ENCODE peak calls at places on chromosomes 6 and 20, in ten cellular contexts. N is heart left ventricle, H is sigmoid colon, V is breast epithelium, L is transverse colon, Y is ovary, Z is gastrocnemius medialis, D is testis, T is suprapubic skin, G is IMR-90. I is an unnamed sample.

GRCh38 chr6:7479801-7480266 is 61.6 kb upstream of the DSP start:
- DNase-seq in N (no peak), H (no peak), V (no peak), L (peak; percentile 66), Y (no peak), Z (no peak), D (no peak), T (no peak), G (peak; percentile 55), I (no peak)

GRCh38 chr20:62381202-62381797 is 5.6 kb upstream of the RPS21 start:
- DNase-seq in N (no peak), H (no peak), V (no peak), L (no peak), Y (no peak), Z (no peak), D (peak; percentile 80), T (no peak), G (peak; percentile 76), I (no peak)

GRCh38 chr6:11672669-11673068 is 105.9 kb downstream of the ADTRP start:
- DNase-seq in N (no peak), H (no peak), V (no peak), L (no peak), Y (no peak), Z (no peak), D (no peak), T (no peak), G (no peak), I (no peak)

GRCh38 chr6:11413728-11414127 is 123.8 kb upstream of the TMEM170B start:
- DNase-seq in N (no peak), H (no peak), V (no peak), L (no peak), Y (no peak), Z (no peak), D (no peak), T (no peak), G (peak; percentile 55), I (no peak)

GRCh38 chr6:45933855-45934254 is 81.8 kb downstream of the CLIC5 start:
- DNase-seq in N (no peak), H (no peak), V (no peak), L (no peak), Y (no peak), Z (no peak), D (no peak), T (no peak), G (no peak), I (no peak)

GRCh38 chr6:148200302-148200701 is 142.3 kb upstream of the SASH1 start:
- DNase-seq in N (no peak), H (no peak), V (no peak), L (no peak), Y (no peak), Z (no peak), D (peak; percentile 77), T (no peak), G (no peak), I (no peak)

GRCh38 chr6:108831104-108831503 is 17.1 kb upstream of the ARMC2 start:
- DNase-seq in N (no peak), H (no peak), V (no peak), L (no peak), Y (peak; percentile 49), Z (no peak), D (no peak), T (no peak), G (no peak), I (no peak)

GRCh38 chr20:62805365-62805710 is 703 bp downstream of the OGFR start:
- DNase-seq in N (no peak), H (no peak), V (no peak), L (no peak), Y (no peak), Z (no peak), D (peak; percentile 40), T (no peak), G (no peak), I (no peak)

GRCh38 chr6:3751019-3751729 is at the start of gene PXDC1:
- DNase-seq in N (no peak), H (no peak), V (no peak), L (no peak), Y (peak; percentile 67), Z (no peak), D (no peak), T (no peak), G (no peak), I (no peak)

GRCh38 chr6:3751730-3752537 is 421 bp upstream of the PXDC1 start:
- DNase-seq in N (peak; percentile 93), H (peak; percentile 96), V (peak; percentile 86), L (peak; percentile 86), Y (peak; percentile 93), Z (peak; percentile 76), D (peak; percentile 85), T (peak; percentile 96), G (peak; percentile 93), I (peak; percentile 41)

GRCh38 chr6:3752538-3753227 is 1.2 kb upstream of the PXDC1 start:
- DNase-seq in N (no peak), H (peak; percentile 82), V (no peak), L (no peak), Y (no peak), Z (no peak), D (no peak), T (no peak), G (no peak), I (no peak)

GRCh38 chr6:3755637-3756515 is 4.4 kb upstream of the PXDC1 start:
- DNase-seq in N (no peak), H (no peak), V (no peak), L (no peak), Y (no peak), Z (no peak), D (no peak), T (no peak), G (no peak), I (no peak)

GRCh38 chr6:3753228-3753795 is 1.8 kb upstream of the PXDC1 start:
- DNase-seq in N (no peak), H (no peak), V (no peak), L (no peak), Y (no peak), Z (no peak), D (no peak), T (no peak), G (no peak), I (no peak)
- TF ChIP-seq POLR2A in N (no peak), H (no peak), V (no peak), L (no peak), Y (no peak), Z (no peak), D (no peak), T (no peak), G (no peak), I (no peak)

DNA sequence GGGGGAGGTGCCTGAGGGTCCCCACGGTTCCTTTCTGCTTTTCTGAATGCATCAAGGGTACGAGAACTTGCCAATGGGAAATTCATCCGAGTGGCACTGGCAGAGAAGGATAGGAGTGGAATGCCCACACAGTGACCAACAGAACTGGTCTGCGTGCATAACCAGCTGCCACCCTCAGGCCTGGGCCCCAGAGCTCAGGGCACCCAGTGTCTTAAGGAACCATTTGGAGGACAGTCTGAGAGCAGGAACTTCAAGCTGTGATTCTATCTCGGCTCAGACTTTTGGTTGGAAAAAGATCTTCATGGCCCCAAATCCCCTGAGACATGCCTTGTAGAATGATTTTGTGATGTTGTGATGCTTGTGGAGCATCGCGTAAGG is 226.4 kb downstream of the SMOC2 start:
- DNase-seq in N (no peak), H (peak; percentile 13), V (no peak), L (no peak), Y (no peak), Z (no peak), D (no peak), T (no peak), G (no peak), I (no peak)
- H3K9me3 ChIP-seq in N (no peaks in the 10 kb centered on the region), H (no peaks in the 10 kb centered on the region), V (no peaks in the 10 kb centered on the region), L (no peaks in the 10 kb centered on the region), Y (no peaks in the 10 kb centered on the region), Z (no peaks in the 10 kb centered on the region), D (no peaks in the 10 kb centered on the region), T (no peaks in the 10 kb centered on the region), G (peaks cover 37% of the 10 kb centered on the region), I (no peaks in the 10 kb centered on the region)

GRCh38 chr20:3919352-3919751 is 30.2 kb downstream of the PANK2 start:
- DNase-seq in N (no peak), H (no peak), V (no peak), L (no peak), Y (no peak), Z (no peak), D (no peak), T (no peak), G (peak; percentile 54), I (no peak)

GRCh38 chr20:3911956-3912355 is 22.8 kb downstream of the PANK2 start:
- DNase-seq in N (no peak), H (no peak), V (no peak), L (peak; percentile 80), Y (no peak), Z (no peak), D (peak; percentile 7), T (no peak), G (no peak), I (no peak)

GRCh38 chr20:3914446-3914845 is 25.3 kb downstream of the PANK2 start:
- DNase-seq in N (no peak), H (no peak), V (no peak), L (no peak), Y (no peak), Z (no peak), D (no peak), T (no peak), G (no peak), I (no peak)

GRCh38 chr20:3915691-3916090 is 26.5 kb downstream of the PANK2 start:
- DNase-seq in N (no peak), H (no peak), V (no peak), L (no peak), Y (no peak), Z (no peak), D (no peak), T (no peak), G (no peak), I (no peak)

DNA sequence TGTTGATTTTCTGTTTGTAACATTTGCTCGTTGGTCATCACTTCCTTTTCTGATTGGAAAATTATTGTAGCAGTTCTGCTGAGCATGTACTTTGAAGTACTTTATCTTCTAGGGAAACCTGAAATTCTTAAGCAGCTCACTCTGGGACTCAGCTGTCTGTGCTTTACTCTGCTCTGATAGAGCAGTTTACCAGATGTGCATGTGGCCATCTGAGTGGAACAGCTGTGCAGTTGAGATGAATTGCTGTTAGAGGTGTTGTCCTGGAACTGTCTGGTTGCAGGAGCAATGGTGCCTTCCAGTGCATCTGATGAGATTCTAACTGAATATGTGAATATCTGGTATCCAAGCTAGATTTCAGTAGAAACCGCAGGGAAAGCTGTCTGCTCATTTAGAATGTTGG is 27.2 kb downstream of the PANK2 start:
- DNase-seq in N (no peak), H (no peak), V (no peak), L (no peak), Y (no peak), Z (no peak), D (no peak), T (no peak), G (no peak), I (no peak)
- H3K36me3 ChIP-seq in N (peaks cover 97% of the 10 kb centered on the region), H (peaks cover 4% of the 10 kb centered on the region), V (no peaks in the 10 kb centered on the region), L (no peaks in the 10 kb centered on the region), Y (no peaks in the 10 kb centered on the region), Z (no peaks in the 10 kb centered on the region), D (no peaks in the 10 kb centered on the region), T (peaks cover 72% of the 10 kb centered on the region), G (peaks cover 36% of the 10 kb centered on the region), I (peaks cover 23% of the 10 kb centered on the region)

DNA sequence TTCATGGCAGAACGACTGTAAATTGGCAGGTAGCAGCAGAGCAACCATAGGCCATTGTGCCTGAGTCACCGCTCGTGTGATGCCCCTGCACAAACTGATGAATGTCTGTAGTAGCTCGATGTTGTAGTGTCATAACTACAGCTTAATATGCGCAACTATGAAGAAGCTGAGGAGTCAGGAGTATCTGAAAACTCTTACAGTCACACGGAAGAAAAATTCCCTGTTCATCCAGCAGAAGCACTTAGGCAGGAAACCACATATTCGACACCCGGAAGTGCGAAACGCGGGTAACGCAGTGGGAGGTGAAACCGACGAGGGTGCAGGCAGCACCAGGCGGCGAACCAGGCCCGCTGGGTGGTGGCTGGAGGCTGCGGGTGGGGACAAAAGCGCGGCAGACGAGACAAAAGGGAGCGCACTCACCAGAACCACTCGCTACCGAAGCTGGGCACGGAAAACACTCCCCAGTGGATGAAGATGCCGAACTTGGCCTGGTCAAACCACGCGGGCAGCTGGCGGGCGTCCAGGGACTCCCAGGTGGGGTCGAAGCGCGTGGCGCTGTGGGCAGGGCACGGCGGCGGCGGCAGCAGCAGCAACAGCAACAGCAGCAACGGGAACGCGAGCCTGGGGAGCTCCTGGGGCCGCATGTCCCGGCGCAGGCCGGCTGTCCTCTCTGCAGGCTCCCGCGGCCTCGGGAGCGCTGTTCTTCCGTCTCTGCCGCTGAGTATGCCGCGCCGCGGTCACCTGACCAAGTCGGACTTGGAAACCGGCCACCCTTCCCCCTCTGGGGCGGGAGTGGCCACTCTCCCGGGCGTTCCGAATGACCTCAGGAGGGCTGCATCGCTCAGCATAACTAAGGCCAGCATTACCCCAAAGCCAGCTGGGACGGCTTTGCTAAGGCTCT is at the start of gene FUCA2:
- DNase-seq in N (peak; percentile 96), H (peak; percentile 96), V (peak; percentile 85), L (peak; percentile 94), Y (peak; percentile 96), Z (peak; percentile 76), D (peak; percentile 94), T (peak; percentile 95), G (peak; percentile 87), I (peak; percentile 22)
- TF ChIP-seq POLR2A in N (no peak), H (peak; percentile 66), V (peak; percentile 48), L (peak; percentile 93), Y (peak; percentile 57), Z (peak; percentile 47), D (no peak), T (no peak), G (peak; percentile 78), I (no peak)